ENCODE peak calls at places on chromosomes 1 and 21, in seven cellular contexts. S is globus pallidus, E is occipital lobe, H is epithelial cell of esophagus, P is AG08395, B is iPS-NIHi11, T is progenitor cell of endocrine pancreas. G is an unnamed sample.

GRCh38 chr1:228373681-228374571 is 32.7 kb downstream of the TRIM11 start:
- DNase-seq in H (no peak), P (no peak), T (no peak), B (no peak), E (no peak), S (no peak), G (no peak)

GRCh38 chr21:38756746-38757145 is 49.0 kb upstream of the ETS2 start:
- DNase-seq in T (no peak), E (no peak), P (peak; percentile 40), B (no peak), S (no peak), H (peak; percentile 34), G (no peak)

GRCh38 chr21:32114434-32115063 is 164.3 kb downstream of the MIS18A start:
- DNase-seq in P (peak; percentile 47), S (no peak), B (no peak), H (no peak), E (no peak), T (no peak), G (no peak)

GRCh38 chr1:26535201-26535600 is 5.6 kb downstream of the RPS6KA1 start:
- DNase-seq in S (peak; percentile 58), H (no peak), P (no peak), E (no peak), T (no peak), B (no peak), G (no peak)

GRCh38 chr1:52635321-52636089 is 2.5 kb downstream of the SHISAL2A start:
- DNase-seq in T (no peak), P (no peak), E (no peak), H (peak; percentile 60), S (no peak), B (no peak), G (no peak)

GRCh38 chr1:149942207-149942606 is 5.5 kb upstream of the MTMR11 start:
- DNase-seq in S (no peak), B (peak; percentile 77), T (no peak), P (peak; percentile 21), H (peak; percentile 61), E (no peak), G (no peak)

GRCh38 chr1:148333875-148334338 is 149.2 kb downstream of the PPIAL4G start:
- DNase-seq in P (no peak), H (no peak), E (no peak), S (no peak), B (no peak), T (no peak), G (no peak)

GRCh38 chr1:78145105-78145580 is 99.4 kb downstream of the GIPC2 start:
- DNase-seq in H (peak; percentile 80), B (peak; percentile 69), T (peak; percentile 22), E (peak; percentile 3), S (peak; percentile 58), P (peak; percentile 78), G (no peak)

GRCh38 chr1:26318338-26319064 is 743 bp downstream of the CD52 start:
- DNase-seq in P (no peak), T (no peak), B (no peak), S (peak; percentile 24), E (no peak), H (no peak), G (no peak)

GRCh38 chr1:230633469-230633868 is 8.8 kb upstream of the COG2 start:
- DNase-seq in B (no peak), P (no peak), S (no peak), T (no peak), H (no peak), E (no peak), G (no peak)

GRCh38 chr21:43824883-43825609 is 35.7 kb downstream of the RRP1 start:
- DNase-seq in P (no peak), S (no peak), B (no peak), E (no peak), H (no peak), T (no peak), G (no peak)

GRCh38 chr1:21842606-21843162 is 30.6 kb downstream of the LDLRAD2 start:
- DNase-seq in P (no peak), B (no peak), E (no peak), H (no peak), T (no peak), S (no peak), G (no peak)

GRCh38 chr1:213260322-213261075 is 209.5 kb downstream of the RPS6KC1 start:
- DNase-seq in E (no peak), B (peak; percentile 60), S (no peak), H (no peak), P (no peak), T (no peak), G (no peak)

G was measured in memory B cell.